ENCODE peak calls at places on chromosomes 2 and 18, in six cellular contexts. U is psoas muscle; F is HFF-Myc; I is lower leg skin; Z is stimulated activated CD8-positive, alpha-beta memory T cell treated with anti-CD3 and anti-CD28 coated beads, Interleukin-15, amount 100 ng/mL, for 24 hours; E is CD8-positive, alpha-beta T cell. A is an unnamed sample.

GRCh38 chr2:29014331-29014730 is 33.2 kb downstream of the TOGARAM2 start:
- DNase-seq in Z (no peak), E (no peak), U (no peak), F (no peak), I (no peak), A (no peak)

GRCh38 chr18:59454909-59455727 is 96.1 kb upstream of the LMAN1 start:
- DNase-seq in E (no peak), F (no peak), I (no peak), Z (no peak), U (no peak), A (no peak)

GRCh38 chr2:111905990-111906735 is 7.8 kb downstream of the MERTK start:
- DNase-seq in F (no peak), E (no peak), I (peak), Z (no peak), U (no peak), A (no peak)

GRCh38 chr18:28794459-28795245 is 617.7 kb upstream of the CDH2 start:
- DNase-seq in Z (no peak), I (no peak), E (no peak), F (peak), U (no peak), A (no peak)

GRCh38 chr18:78875268-78875997 is 104.2 kb upstream of the SALL3 start:
- DNase-seq in U (no peak), I (no peak), Z (no peak), F (no peak), E (no peak), A (no peak)

GRCh38 chr2:237564526-237565131 is 1.7 kb upstream of the PRLH start:
- DNase-seq in E (no peak), F (no peak), I (no peak), Z (no peak), U (no peak), A (peak)

GRCh38 chr2:143284087-143284675 is 155.0 kb downstream of the ARHGAP15 start:
- DNase-seq in Z (no peak), I (no peak), U (no peak), F (no peak), E (no peak), A (no peak)

GRCh38 chr18:79685281-79685680 is 5.7 kb downstream of the CTDP1 start:
- DNase-seq in I (peak), E (peak), U (no peak), F (no peak), Z (no peak), A (no peak)

GRCh38 chr2:115549731-115550130 is 1107.3 kb downstream of the DPP10 start:
- DNase-seq in U (no peak), I (no peak), E (no peak), F (no peak), Z (no peak), A (no peak)

GRCh38 chr2:162301151-162301804 is 17.2 kb downstream of the IFIH1 start:
- DNase-seq in Z (no peak), E (peak), I (no peak), F (peak), U (peak), A (no peak)

GRCh38 chr2:170530284-170530745 is 184.8 kb upstream of the SP5 start:
- DNase-seq in U (peak), F (no peak), Z (no peak), E (no peak), I (peak), A (peak)

GRCh38 chr2:15761910-15762309 is 170.2 kb downstream of the DDX1 start:
- DNase-seq in F (no peak), E (no peak), U (no peak), I (no peak), Z (no peak), A (no peak)

GRCh38 chr18:57437782-57438668 is 2.9 kb downstream of the ONECUT2 start:
- DNase-seq in I (no peak), U (no peak), E (no peak), F (peak), Z (no peak), A (peak)

GRCh38 chr18:48904086-48904485 is 46.7 kb downstream of the SMAD7 start:
- DNase-seq in I (peak), U (no peak), Z (no peak), E (no peak), F (no peak), A (no peak)

GRCh38 chr2:204274991-204275390 is 270.3 kb upstream of the PARD3B start:
- DNase-seq in Z (no peak), F (no peak), I (no peak), U (no peak), E (no peak), A (no peak)

A was measured in right lobe of liver.